ENCODE peak calls at places on chromosome 1, in four cellular contexts. One of them, this sample, is unnamed.

GRCh38 chr1:228986093-228986904 is 251.0 kb downstream of the RHOU start:
- DNase-seq in pancreas: peak
- DNase-seq in neural progenitor cell: no peak
- DNase-seq in SJSA1: no peak
- DNase-seq in this sample: no peak

GRCh38 chr1:233386336-233386735 is 58.8 kb downstream of the MAP3K21 start:
- DNase-seq in pancreas: no peak
- DNase-seq in neural progenitor cell: no peak
- DNase-seq in SJSA1: no peak
- DNase-seq in this sample: no peak

GRCh38 chr1:231460614-231461013 is 38.5 kb upstream of the EGLN1 start:
- DNase-seq in pancreas: no peak
- DNase-seq in neural progenitor cell: no peak
- DNase-seq in SJSA1: no peak
- DNase-seq in this sample: no peak

GRCh38 chr1:203480084-203480483 is 4.5 kb downstream of the PRELP start:
- DNase-seq in pancreas: no peak
- DNase-seq in neural progenitor cell: no peak
- DNase-seq in SJSA1: no peak
- DNase-seq in this sample: no peak

GRCh38 chr1:23575226-23575810 is 16.0 kb upstream of the ID3 start:
- DNase-seq in pancreas: no peak
- DNase-seq in neural progenitor cell: no peak
- DNase-seq in SJSA1: no peak
- DNase-seq in this sample: no peak

GRCh38 chr1:206748348-206749034 is 22.1 kb upstream of the IL19 start:
- DNase-seq in pancreas: no peak
- DNase-seq in neural progenitor cell: no peak
- DNase-seq in SJSA1: no peak
- DNase-seq in this sample: no peak

GRCh38 chr1:110210604-110211502 is 739 bp downstream of the KCNC4 start:
- DNase-seq in pancreas: peak
- DNase-seq in neural progenitor cell: peak
- DNase-seq in SJSA1: no peak
- DNase-seq in this sample: no peak

GRCh38 chr1:52127181-52128175 is 14.4 kb upstream of the ZFYVE9 start:
- DNase-seq in pancreas: no peak
- DNase-seq in neural progenitor cell: no peak
- DNase-seq in SJSA1: peak
- DNase-seq in this sample: no peak

GRCh38 chr1:160400284-160400645 is at the start of gene VANGL2:
- DNase-seq in pancreas: peak
- DNase-seq in neural progenitor cell: peak
- DNase-seq in SJSA1: peak
- DNase-seq in this sample: peak

GRCh38 chr1:38336961-38337360 is 290.4 kb upstream of the POU3F1 start:
- DNase-seq in pancreas: no peak
- DNase-seq in neural progenitor cell: no peak
- DNase-seq in SJSA1: no peak
- DNase-seq in this sample: no peak

GRCh38 chr1:22801753-22802152 is 91.1 kb downstream of the EPHB2 start:
- DNase-seq in pancreas: no peak
- DNase-seq in neural progenitor cell: peak
- DNase-seq in SJSA1: no peak
- DNase-seq in this sample: no peak

DNA sequence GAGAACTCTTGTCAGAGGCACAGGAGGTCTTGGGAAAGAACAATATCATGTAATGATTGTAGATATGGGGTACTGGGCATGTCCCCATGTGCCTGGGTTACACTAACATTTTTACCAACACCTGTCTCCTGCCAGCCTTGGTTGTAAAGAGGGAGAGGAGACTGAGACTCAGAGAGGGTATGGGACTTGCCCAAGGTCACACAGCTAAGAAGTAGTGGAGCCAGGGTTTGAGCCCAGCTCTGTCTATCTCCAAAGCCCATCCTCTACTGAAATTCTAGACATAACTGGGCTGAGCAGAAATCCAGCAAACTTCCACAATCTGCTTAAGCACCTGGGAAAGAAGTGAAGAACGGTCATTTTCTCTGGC is 2.6 kb upstream of the THEMIS2 start:
- DNase-seq in pancreas: no peak
- DNase-seq in neural progenitor cell: no peak
- DNase-seq in SJSA1: no peak
- DNase-seq in this sample: no peak
- H3K27ac ChIP-seq in pancreas: no peak
- H3K27ac ChIP-seq in neural progenitor cell: no peak
- H3K27ac ChIP-seq in SJSA1: no peak
- H3K27ac ChIP-seq in this sample: no peak

GRCh38 chr1:25564777-25565176 is 21.4 kb downstream of the LDLRAP1 start:
- DNase-seq in pancreas: no peak
- DNase-seq in neural progenitor cell: no peak
- DNase-seq in SJSA1: no peak
- DNase-seq in this sample: no peak
- H3K27ac ChIP-seq in pancreas: no peak
- H3K27ac ChIP-seq in neural progenitor cell: no peak
- H3K27ac ChIP-seq in SJSA1: no peak
- H3K27ac ChIP-seq in this sample: peak

DNA sequence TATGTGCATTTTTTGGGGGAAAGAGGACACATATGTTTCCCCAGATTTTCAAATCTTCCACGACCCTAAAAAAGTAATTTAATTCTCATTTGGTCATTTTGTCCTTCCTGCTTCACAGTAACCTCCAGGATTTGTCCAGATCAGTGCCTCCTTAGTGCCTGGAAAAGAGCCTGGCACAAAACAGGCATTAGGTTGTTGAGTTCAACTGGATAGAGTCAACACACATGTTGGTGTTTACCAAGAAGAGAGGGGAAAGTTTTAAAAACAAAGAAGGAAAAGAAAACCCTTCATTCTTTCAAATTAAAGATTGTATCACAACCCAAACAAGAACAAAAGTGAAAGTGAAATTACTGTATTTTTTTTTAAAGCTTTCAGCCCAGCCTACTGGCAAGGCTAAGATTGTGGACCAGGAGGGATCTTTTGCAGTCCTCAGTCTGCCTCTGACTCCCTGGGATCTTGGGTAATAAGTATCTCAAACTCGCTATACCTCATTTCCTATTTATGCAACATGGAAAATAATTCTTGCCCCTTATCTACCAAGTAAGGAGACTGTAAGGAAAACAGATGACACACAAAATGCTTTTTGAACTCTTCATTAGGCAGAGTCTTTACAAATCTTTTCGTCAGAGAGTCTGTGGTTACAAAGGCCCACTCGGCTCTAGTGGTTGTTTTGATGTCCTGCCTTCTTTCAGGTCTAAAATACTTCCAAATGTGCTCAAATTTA is 57.8 kb downstream of the ZNF281 start:
- DNase-seq in pancreas: no peak
- DNase-seq in neural progenitor cell: no peak
- DNase-seq in SJSA1: no peak
- DNase-seq in this sample: no peak
- H3K27ac ChIP-seq in pancreas: no peak
- H3K27ac ChIP-seq in neural progenitor cell: no peak
- H3K27ac ChIP-seq in SJSA1: peak
- H3K27ac ChIP-seq in this sample: no peak

GRCh38 chr1:79006564-79006963 is at the start of gene ADGRL4:
- DNase-seq in pancreas: no peak
- DNase-seq in neural progenitor cell: peak
- DNase-seq in SJSA1: no peak
- DNase-seq in this sample: no peak
- H3K27ac ChIP-seq in pancreas: no peak
- H3K27ac ChIP-seq in neural progenitor cell: no peak
- H3K27ac ChIP-seq in SJSA1: no peak
- H3K27ac ChIP-seq in this sample: no peak

GRCh38 chr1:57195436-57195941 is 228.4 kb downstream of the DAB1 start:
- DNase-seq in pancreas: no peak
- DNase-seq in neural progenitor cell: peak
- DNase-seq in SJSA1: no peak
- DNase-seq in this sample: no peak
- H3K27ac ChIP-seq in pancreas: no peak
- H3K27ac ChIP-seq in neural progenitor cell: no peak
- H3K27ac ChIP-seq in SJSA1: no peak
- H3K27ac ChIP-seq in this sample: no peak

This sample was measured in substantia nigra.